ENCODE peak calls at places on chromosome 1, in six cellular contexts. D is spleen, N is H1, S is Panc1, A is sigmoid colon, K is transverse colon. X is an unnamed sample.

GRCh38 chr1:26833432-26834405 is 7.2 kb downstream of the ZDHHC18 start:
- DNase-seq in N (no peak), D (peak; percentile 97), S (no peak), K (peak; percentile 83), A (no peak), X (no peak)

GRCh38 chr1:89608627-89609338 is 24.1 kb upstream of the LRRC8C start:
- DNase-seq in K (peak; percentile 14), A (no peak), N (no peak), D (peak; percentile 81), S (no peak), X (no peak)

GRCh38 chr1:64186898-64187280 is 16.5 kb upstream of the UBE2U start:
- DNase-seq in S (no peak), D (no peak), N (no peak), A (no peak), K (no peak), X (no peak)

GRCh38 chr1:28185071-28185470 is 8.6 kb upstream of the PTAFR start:
- DNase-seq in S (no peak), A (peak; percentile 2), K (no peak), D (no peak), N (no peak), X (no peak)

GRCh38 chr1:159113783-159114182 is 37.2 kb upstream of the AIM2 start:
- DNase-seq in S (no peak), K (no peak), N (no peak), A (no peak), D (no peak), X (no peak)

GRCh38 chr1:65243492-65243891 is 65.9 kb upstream of the DNAJC6 start:
- DNase-seq in S (no peak), D (no peak), A (no peak), K (no peak), N (no peak), X (no peak)

GRCh38 chr1:160744287-160744857 is 5.3 kb downstream of the SLAMF7 start:
- DNase-seq in S (no peak), D (no peak), A (no peak), N (no peak), K (no peak), X (no peak)

GRCh38 chr1:11778336-11778735 is 16.3 kb downstream of the C1orf167 start:
- DNase-seq in N (no peak), K (no peak), S (no peak), A (no peak), D (no peak), X (no peak)

GRCh38 chr1:32801096-32801713 is 16.0 kb downstream of the YARS1 start:
- DNase-seq in S (no peak), D (no peak), N (no peak), K (no peak), A (no peak), X (no peak)

GRCh38 chr1:109186704-109187071 is 27.0 kb upstream of the SARS1 start:
- DNase-seq in A (peak; percentile 79), K (no peak), S (no peak), N (no peak), D (no peak), X (no peak)

GRCh38 chr1:165857046-165857801 is 29.8 kb downstream of the UCK2 start:
- DNase-seq in N (no peak), A (no peak), K (no peak), S (no peak), D (no peak), X (no peak)

DNA sequence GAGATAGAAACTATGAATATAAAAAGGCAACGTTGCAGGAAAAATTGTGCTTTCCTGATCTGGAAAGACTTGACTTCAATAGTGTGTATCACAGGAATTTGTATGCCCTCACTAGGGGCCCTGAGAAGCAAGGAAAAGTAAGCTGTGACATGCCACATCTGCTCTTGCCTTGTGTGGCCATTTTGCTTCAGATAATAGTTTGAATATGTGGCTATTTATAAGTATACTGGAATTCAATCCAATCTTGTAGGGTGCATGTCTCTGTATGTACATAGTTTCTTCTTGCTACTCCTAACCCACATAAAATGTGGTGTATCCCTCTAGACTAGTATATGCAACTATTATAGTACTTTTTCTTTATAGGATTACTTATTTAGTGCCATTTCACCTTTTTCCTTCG is 31.1 kb upstream of the SCYL3 start:
- DNase-seq in D (no peak), A (no peak), S (no peak), K (no peak), N (no peak), X (no peak)
- TF ChIP-seq POLR2AphosphoS5 in D (no peak), A (no peak), S (no peak), K (no peak), N (no peak), X (no peak)

GRCh38 chr1:218303176-218303575 is 18.1 kb downstream of the RRP15 start:
- DNase-seq in S (no peak), N (no peak), K (no peak), A (no peak), D (no peak), X (no peak)
- H3K4me1 ChIP-seq in S (no peaks in the 10 kb centered on the region), N (peaks cover 14% of the 10 kb centered on the region), K (no peaks in the 10 kb centered on the region), A (no peaks in the 10 kb centered on the region), D (no peaks in the 10 kb centered on the region), X (peaks cover 6% of the 10 kb centered on the region)

GRCh38 chr1:112937495-112937894 is 18.5 kb downstream of the SLC16A1 start:
- DNase-seq in D (no peak), N (no peak), A (no peak), S (no peak), K (no peak), X (no peak)

GRCh38 chr1:112933820-112934561 is 22.0 kb downstream of the SLC16A1 start:
- DNase-seq in D (no peak), K (no peak), S (no peak), A (no peak), N (no peak), X (no peak)

GRCh38 chr1:112937070-112937469 is 18.9 kb downstream of the SLC16A1 start:
- DNase-seq in S (no peak), N (no peak), D (no peak), K (no peak), A (no peak), X (no peak)

GRCh38 chr1:112935474-112936289 is 20.3 kb downstream of the SLC16A1 start:
- DNase-seq in A (no peak), N (no peak), D (no peak), S (no peak), K (no peak), X (no peak)

DNA sequence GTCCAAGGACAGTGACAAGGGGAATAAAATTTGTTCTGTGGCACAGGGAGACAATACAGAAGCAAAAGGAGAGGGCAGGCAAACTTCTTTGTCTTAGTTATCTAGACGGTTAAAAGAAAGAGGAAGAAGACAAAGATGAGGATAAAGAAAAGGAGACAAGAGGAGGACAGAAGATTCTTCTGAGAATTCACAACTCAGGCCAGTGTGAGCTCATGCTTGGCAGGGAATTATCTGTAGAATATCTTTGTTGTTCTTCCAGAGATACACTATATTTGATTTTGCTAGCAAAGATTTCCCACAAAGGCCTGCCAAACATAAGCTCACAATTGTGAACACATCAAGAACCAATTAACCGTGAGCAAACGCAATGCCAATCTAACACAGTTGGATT is 21.4 kb downstream of the SLC16A1 start:
- DNase-seq in A (no peak), D (no peak), S (no peak), N (no peak), K (no peak), X (no peak)
- H3K27ac ChIP-seq in A (no peak overlapping the region), D (no peak overlapping the region), S (no peak overlapping the region), N (no peak overlapping the region), K (no peak overlapping the region), X (no peak overlapping the region)

DNA sequence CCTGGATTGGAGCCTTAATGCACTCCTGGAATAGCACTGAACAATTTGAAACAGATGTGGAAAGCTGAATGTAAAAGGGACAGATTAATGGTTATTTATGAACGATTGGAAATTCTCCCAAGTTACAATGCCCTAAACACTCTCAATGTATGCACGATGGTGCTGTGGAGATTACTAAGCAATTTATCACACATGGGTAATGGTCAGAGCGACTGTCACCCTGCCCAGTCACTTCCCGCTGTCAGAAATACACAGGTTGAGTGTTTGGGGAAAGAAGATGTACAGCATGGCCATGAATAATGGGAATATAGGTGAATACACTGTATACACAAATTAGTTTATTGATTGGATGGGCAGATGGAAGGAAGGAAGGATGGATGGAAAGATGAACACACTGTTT is 342.4 kb downstream of the VAV3 start:
- DNase-seq in D (no peak), S (no peak), N (no peak), K (no peak), A (no peak), X (no peak)
- TF ChIP-seq POLR2AphosphoS5 in D (no peak), S (no peak), N (no peak), K (no peak), A (no peak), X (no peak)

GRCh38 chr1:201887116-201887866 is 1.4 kb upstream of the SHISA4 start:
- DNase-seq in A (no peak), S (no peak), N (no peak), D (peak; percentile 30), K (no peak), X (no peak)
- H3K4me1 ChIP-seq in A (peaks cover 48% of the 10 kb centered on the region), S (peaks cover 10% of the 10 kb centered on the region), N (peaks cover 8% of the 10 kb centered on the region), D (peaks cover 5% of the 10 kb centered on the region), K (peaks cover 19% of the 10 kb centered on the region), X (peaks cover 44% of the 10 kb centered on the region)

GRCh38 chr1:9444532-9444931 is 94.7 kb upstream of the SLC25A33 start:
- DNase-seq in S (no peak), K (no peak), D (no peak), A (no peak), N (no peak), X (no peak)

GRCh38 chr1:9440763-9441194 is 98.5 kb upstream of the SLC25A33 start:
- DNase-seq in K (no peak), D (no peak), S (no peak), N (no peak), A (no peak), X (no peak)

GRCh38 chr1:9442266-9442846 is 96.9 kb upstream of the SLC25A33 start:
- DNase-seq in S (no peak), A (no peak), N (no peak), D (no peak), K (no peak), X (no peak)

GRCh38 chr1:9443913-9444445 is 95.3 kb upstream of the SLC25A33 start:
- DNase-seq in K (no peak), D (no peak), S (no peak), A (no peak), N (no peak), X (no peak)

GRCh38 chr1:9442986-9443385 is 96.3 kb upstream of the SLC25A33 start:
- DNase-seq in A (no peak), K (no peak), N (no peak), D (no peak), S (no peak), X (no peak)
- H3K27ac ChIP-seq in A (peak overlapping the region; percentile 80), K (peak overlapping the region; percentile 37), N (no peak overlapping the region), D (no peak overlapping the region), S (peak overlapping the region; percentile 67), X (peak overlapping the region; percentile 28)

X was measured in vagina.